ENCODE peak calls at places on chromosomes 1 and 21, in eight cellular contexts. One of them, this sample, is unnamed.

GRCh38 chr1:12047120-12047876 is 15.8 kb upstream of the TNFRSF8 start:
- DNase-seq in brain microvascular endothelial cell: peak
- DNase-seq in GM23338: no peak
- DNase-seq in psoas muscle: no peak
- DNase-seq in foreskin keratinocyte: no peak
- DNase-seq in nephron progenitor cell: no peak
- DNase-seq in pancreas: no peak
- DNase-seq in epithelial cell of esophagus: no peak
- DNase-seq in this sample: peak

GRCh38 chr1:45752441-45753052 is 2.1 kb upstream of the IPP start:
- DNase-seq in brain microvascular endothelial cell: no peak
- DNase-seq in GM23338: no peak
- DNase-seq in psoas muscle: no peak
- DNase-seq in foreskin keratinocyte: peak
- DNase-seq in nephron progenitor cell: no peak
- DNase-seq in pancreas: no peak
- DNase-seq in epithelial cell of esophagus: peak
- DNase-seq in this sample: no peak

GRCh38 chr1:201448981-201449380 is 20.0 kb downstream of the PHLDA3 start:
- DNase-seq in brain microvascular endothelial cell: no peak
- DNase-seq in GM23338: peak
- DNase-seq in psoas muscle: no peak
- DNase-seq in foreskin keratinocyte: no peak
- DNase-seq in nephron progenitor cell: no peak
- DNase-seq in pancreas: no peak
- DNase-seq in epithelial cell of esophagus: no peak
- DNase-seq in this sample: no peak

GRCh38 chr1:980602-981395 is 1.1 kb downstream of the PERM1 start:
- DNase-seq in brain microvascular endothelial cell: no peak
- DNase-seq in GM23338: no peak
- DNase-seq in psoas muscle: peak
- DNase-seq in foreskin keratinocyte: no peak
- DNase-seq in nephron progenitor cell: no peak
- DNase-seq in pancreas: no peak
- DNase-seq in epithelial cell of esophagus: no peak
- DNase-seq in this sample: no peak

GRCh38 chr1:106584127-106584526 is 472.3 kb upstream of the PRMT6 start:
- DNase-seq in brain microvascular endothelial cell: no peak
- DNase-seq in GM23338: no peak
- DNase-seq in psoas muscle: no peak
- DNase-seq in foreskin keratinocyte: no peak
- DNase-seq in nephron progenitor cell: no peak
- DNase-seq in pancreas: no peak
- DNase-seq in epithelial cell of esophagus: no peak
- DNase-seq in this sample: no peak

GRCh38 chr1:69967245-69967766 is 238.1 kb downstream of the LRRC40 start:
- DNase-seq in brain microvascular endothelial cell: peak
- DNase-seq in GM23338: no peak
- DNase-seq in psoas muscle: no peak
- DNase-seq in foreskin keratinocyte: peak
- DNase-seq in nephron progenitor cell: no peak
- DNase-seq in pancreas: no peak
- DNase-seq in epithelial cell of esophagus: no peak
- DNase-seq in this sample: no peak

GRCh38 chr1:53715478-53715877 is 23.5 kb downstream of the GLIS1 start:
- DNase-seq in brain microvascular endothelial cell: peak
- DNase-seq in GM23338: peak
- DNase-seq in psoas muscle: no peak
- DNase-seq in foreskin keratinocyte: no peak
- DNase-seq in nephron progenitor cell: peak
- DNase-seq in pancreas: no peak
- DNase-seq in epithelial cell of esophagus: peak
- DNase-seq in this sample: peak

GRCh38 chr1:202283379-202283844 is 58.3 kb downstream of the UBE2T start:
- DNase-seq in brain microvascular endothelial cell: no peak
- DNase-seq in GM23338: no peak
- DNase-seq in psoas muscle: no peak
- DNase-seq in foreskin keratinocyte: peak
- DNase-seq in nephron progenitor cell: peak
- DNase-seq in pancreas: no peak
- DNase-seq in epithelial cell of esophagus: peak
- DNase-seq in this sample: no peak

GRCh38 chr1:177172331-177172730 is 1.6 kb downstream of the BRINP2 start:
- DNase-seq in brain microvascular endothelial cell: no peak
- DNase-seq in GM23338: no peak
- DNase-seq in psoas muscle: no peak
- DNase-seq in foreskin keratinocyte: no peak
- DNase-seq in nephron progenitor cell: no peak
- DNase-seq in pancreas: no peak
- DNase-seq in epithelial cell of esophagus: no peak
- DNase-seq in this sample: no peak

GRCh38 chr1:207327994-207328393 is 6.5 kb downstream of the CD55 start:
- DNase-seq in brain microvascular endothelial cell: no peak
- DNase-seq in GM23338: no peak
- DNase-seq in psoas muscle: no peak
- DNase-seq in foreskin keratinocyte: peak
- DNase-seq in nephron progenitor cell: no peak
- DNase-seq in pancreas: no peak
- DNase-seq in epithelial cell of esophagus: peak
- DNase-seq in this sample: no peak

GRCh38 chr1:116919802-116920201 is 10.1 kb downstream of the PTGFRN start:
- DNase-seq in brain microvascular endothelial cell: no peak
- DNase-seq in GM23338: no peak
- DNase-seq in psoas muscle: no peak
- DNase-seq in foreskin keratinocyte: no peak
- DNase-seq in nephron progenitor cell: no peak
- DNase-seq in pancreas: peak
- DNase-seq in epithelial cell of esophagus: no peak
- DNase-seq in this sample: no peak

GRCh38 chr1:59375321-59376220 is 78.7 kb downstream of the FGGY start:
- DNase-seq in brain microvascular endothelial cell: peak
- DNase-seq in GM23338: no peak
- DNase-seq in psoas muscle: no peak
- DNase-seq in foreskin keratinocyte: peak
- DNase-seq in nephron progenitor cell: no peak
- DNase-seq in pancreas: no peak
- DNase-seq in epithelial cell of esophagus: peak
- DNase-seq in this sample: no peak

GRCh38 chr1:2232916-2233438 is 4.9 kb downstream of the SKI start:
- DNase-seq in brain microvascular endothelial cell: no peak
- DNase-seq in GM23338: peak
- DNase-seq in psoas muscle: peak
- DNase-seq in foreskin keratinocyte: no peak
- DNase-seq in nephron progenitor cell: no peak
- DNase-seq in pancreas: no peak
- DNase-seq in epithelial cell of esophagus: no peak
- DNase-seq in this sample: no peak

GRCh38 chr1:225670806-225671733 is 18.1 kb upstream of the ENAH start:
- DNase-seq in brain microvascular endothelial cell: no peak
- DNase-seq in GM23338: no peak
- DNase-seq in psoas muscle: no peak
- DNase-seq in foreskin keratinocyte: peak
- DNase-seq in nephron progenitor cell: no peak
- DNase-seq in pancreas: no peak
- DNase-seq in epithelial cell of esophagus: no peak
- DNase-seq in this sample: no peak

GRCh38 chr1:34709547-34709946 is 45.3 kb upstream of the GJB5 start:
- DNase-seq in brain microvascular endothelial cell: peak
- DNase-seq in GM23338: peak
- DNase-seq in psoas muscle: no peak
- DNase-seq in foreskin keratinocyte: peak
- DNase-seq in nephron progenitor cell: peak
- DNase-seq in pancreas: no peak
- DNase-seq in epithelial cell of esophagus: peak
- DNase-seq in this sample: no peak

GRCh38 chr1:156498447-156499193 is 2.0 kb downstream of the MEF2D start:
- DNase-seq in brain microvascular endothelial cell: no peak
- DNase-seq in GM23338: peak
- DNase-seq in psoas muscle: peak
- DNase-seq in foreskin keratinocyte: no peak
- DNase-seq in nephron progenitor cell: peak
- DNase-seq in pancreas: peak
- DNase-seq in epithelial cell of esophagus: peak
- DNase-seq in this sample: no peak

GRCh38 chr1:159421821-159422220 is 10.2 kb upstream of the OR10J4 start:
- DNase-seq in brain microvascular endothelial cell: no peak
- DNase-seq in GM23338: peak
- DNase-seq in psoas muscle: no peak
- DNase-seq in foreskin keratinocyte: no peak
- DNase-seq in nephron progenitor cell: no peak
- DNase-seq in pancreas: no peak
- DNase-seq in epithelial cell of esophagus: no peak
- DNase-seq in this sample: no peak
- TF ChIP-seq CTCF in brain microvascular endothelial cell: peak
- TF ChIP-seq CTCF in GM23338: peak
- TF ChIP-seq CTCF in psoas muscle: no peak
- TF ChIP-seq CTCF in foreskin keratinocyte: peak
- TF ChIP-seq CTCF in nephron progenitor cell: no peak
- TF ChIP-seq CTCF in pancreas: no peak
- TF ChIP-seq CTCF in epithelial cell of esophagus: peak
- TF ChIP-seq CTCF in this sample: no peak

DNA sequence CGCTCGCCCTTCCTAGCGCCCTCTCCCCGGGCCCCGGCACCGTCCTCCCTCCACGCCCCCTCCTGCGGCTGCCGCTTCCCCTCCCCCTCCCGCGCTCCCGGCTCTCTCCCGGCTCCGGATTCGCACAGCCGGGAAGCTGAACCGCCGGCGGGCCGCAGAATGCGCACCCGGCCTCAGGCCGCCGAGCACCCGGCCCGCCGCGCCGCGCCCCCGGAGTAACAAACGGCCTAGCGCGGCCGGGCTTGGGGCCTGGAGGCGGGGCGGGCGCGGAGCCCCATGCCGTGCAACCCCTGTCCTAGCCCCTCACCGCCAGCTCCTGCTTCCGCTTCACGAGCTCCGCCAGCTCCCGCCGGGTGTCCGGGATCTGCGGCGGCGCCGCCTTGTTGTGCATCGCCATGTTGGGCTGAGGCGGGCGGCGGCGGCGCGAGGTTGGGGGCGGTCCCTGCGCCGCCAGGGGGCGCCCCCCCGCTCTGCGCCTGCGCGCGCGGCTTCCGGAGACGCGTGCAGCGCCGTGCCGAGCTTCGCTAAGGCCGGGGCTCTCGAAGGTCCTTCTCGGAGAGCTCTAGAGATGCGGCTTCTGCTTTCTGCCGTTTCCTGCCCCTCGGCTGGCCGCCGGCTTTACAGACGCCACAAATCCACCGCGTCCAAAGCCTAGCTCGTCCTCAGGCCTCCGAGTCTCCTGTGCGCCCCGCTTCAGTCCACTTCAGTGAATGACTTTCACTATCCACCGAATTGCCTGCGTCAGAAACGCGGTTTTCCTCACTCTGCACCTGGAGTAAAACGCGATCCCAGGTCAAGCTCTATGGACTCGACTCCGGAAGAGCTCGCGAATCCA is at the start of gene MEAF6:
- DNase-seq in brain microvascular endothelial cell: peak
- DNase-seq in GM23338: peak
- DNase-seq in psoas muscle: peak
- DNase-seq in foreskin keratinocyte: peak
- DNase-seq in nephron progenitor cell: peak
- DNase-seq in pancreas: peak
- DNase-seq in epithelial cell of esophagus: peak
- DNase-seq in this sample: peak
- TF ChIP-seq CTCF in brain microvascular endothelial cell: peak
- TF ChIP-seq CTCF in GM23338: peak
- TF ChIP-seq CTCF in psoas muscle: peak
- TF ChIP-seq CTCF in foreskin keratinocyte: peak
- TF ChIP-seq CTCF in nephron progenitor cell: peak
- TF ChIP-seq CTCF in pancreas: peak
- TF ChIP-seq CTCF in epithelial cell of esophagus: no peak
- TF ChIP-seq CTCF in this sample: peak

GRCh38 chr21:35437941-35438340 is 388.8 kb upstream of the RUNX1 start:
- DNase-seq in brain microvascular endothelial cell: no peak
- DNase-seq in GM23338: no peak
- DNase-seq in psoas muscle: no peak
- DNase-seq in foreskin keratinocyte: no peak
- DNase-seq in nephron progenitor cell: no peak
- DNase-seq in pancreas: no peak
- DNase-seq in epithelial cell of esophagus: no peak
- DNase-seq in this sample: no peak

GRCh38 chr21:35441868-35442582 is 392.9 kb upstream of the RUNX1 start:
- DNase-seq in brain microvascular endothelial cell: no peak
- DNase-seq in GM23338: peak
- DNase-seq in psoas muscle: no peak
- DNase-seq in foreskin keratinocyte: no peak
- DNase-seq in nephron progenitor cell: no peak
- DNase-seq in pancreas: no peak
- DNase-seq in epithelial cell of esophagus: no peak
- DNase-seq in this sample: no peak

GRCh38 chr21:35438643-35439404 is 389.7 kb upstream of the RUNX1 start:
- DNase-seq in brain microvascular endothelial cell: no peak
- DNase-seq in GM23338: no peak
- DNase-seq in psoas muscle: no peak
- DNase-seq in foreskin keratinocyte: peak
- DNase-seq in nephron progenitor cell: no peak
- DNase-seq in pancreas: no peak
- DNase-seq in epithelial cell of esophagus: peak
- DNase-seq in this sample: peak

DNA sequence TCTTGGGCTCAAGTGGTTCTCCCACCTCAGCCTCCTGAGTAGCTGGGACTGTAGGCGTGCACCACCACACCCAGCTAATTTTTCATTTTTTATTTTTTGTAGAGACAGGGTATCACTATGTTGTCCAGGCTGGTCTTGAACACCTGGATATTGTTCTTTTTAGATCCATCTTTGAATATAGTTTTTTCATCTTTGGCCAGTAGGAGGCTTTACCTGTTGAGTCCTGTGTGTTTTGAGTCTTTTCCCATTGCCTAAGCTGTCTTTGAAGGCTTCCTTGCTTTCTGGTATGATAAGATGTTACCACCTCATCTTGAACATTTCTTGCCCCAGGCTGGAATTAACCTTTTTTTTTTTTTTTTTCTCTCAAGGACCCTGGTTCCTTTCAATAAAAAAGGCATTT is 387.8 kb upstream of the RUNX1 start:
- DNase-seq in brain microvascular endothelial cell: no peak
- DNase-seq in GM23338: peak
- DNase-seq in psoas muscle: no peak
- DNase-seq in foreskin keratinocyte: no peak
- DNase-seq in nephron progenitor cell: no peak
- DNase-seq in pancreas: no peak
- DNase-seq in epithelial cell of esophagus: peak
- DNase-seq in this sample: no peak
- TF ChIP-seq CTCF in brain microvascular endothelial cell: no peak
- TF ChIP-seq CTCF in GM23338: peak
- TF ChIP-seq CTCF in psoas muscle: no peak
- TF ChIP-seq CTCF in foreskin keratinocyte: peak
- TF ChIP-seq CTCF in nephron progenitor cell: no peak
- TF ChIP-seq CTCF in pancreas: no peak
- TF ChIP-seq CTCF in epithelial cell of esophagus: peak
- TF ChIP-seq CTCF in this sample: no peak

GRCh38 chr1:160999376-160999775 is 21.6 kb downstream of the F11R start:
- DNase-seq in brain microvascular endothelial cell: no peak
- DNase-seq in GM23338: no peak
- DNase-seq in psoas muscle: no peak
- DNase-seq in foreskin keratinocyte: no peak
- DNase-seq in nephron progenitor cell: no peak
- DNase-seq in pancreas: no peak
- DNase-seq in epithelial cell of esophagus: no peak
- DNase-seq in this sample: no peak
- TF ChIP-seq CTCF in brain microvascular endothelial cell: peak
- TF ChIP-seq CTCF in GM23338: no peak
- TF ChIP-seq CTCF in psoas muscle: no peak
- TF ChIP-seq CTCF in foreskin keratinocyte: no peak
- TF ChIP-seq CTCF in nephron progenitor cell: no peak
- TF ChIP-seq CTCF in pancreas: no peak
- TF ChIP-seq CTCF in epithelial cell of esophagus: no peak
- TF ChIP-seq CTCF in this sample: no peak

This sample was measured in GM10248.